ENCODE peak calls at places on chromosomes 7 and 10, in eight cellular contexts. One of them, this sample, is unnamed.

GRCh38 chr10:49629286-49629915 is 15.6 kb downstream of the CHAT start:
- DNase-seq in substantia nigra: no peak
- DNase-seq in stimulated activated CD4-positive, alpha-beta T cell treated with anti-CD3 and anti-CD28 coated beads, Interleukin-12 subunit alpha, Interleukin-12 subunit beta, amount 100 ng/mL, for 4 hours: no peak
- DNase-seq in T follicular helper cell: no peak
- DNase-seq in choroid plexus epithelial cell: no peak
- DNase-seq in HFF-Myc: no peak
- DNase-seq in stimulated activated CD8-positive, alpha-beta memory T cell treated with anti-CD3 and anti-CD28 coated beads, Interleukin-15, amount 100 ng/mL, for 4 hours: no peak
- DNase-seq in iPS DF 6.9: no peak
- DNase-seq in this sample: no peak

GRCh38 chr7:147419001-147419400 is 1171.6 kb upstream of the C7orf33 start:
- DNase-seq in stimulated activated CD8-positive, alpha-beta memory T cell treated with anti-CD3 and anti-CD28 coated beads, Interleukin-15, amount 100 ng/mL, for 4 hours: no peak
- DNase-seq in choroid plexus epithelial cell: peak; percentile 43
- DNase-seq in T follicular helper cell: no peak
- DNase-seq in HFF-Myc: no peak
- DNase-seq in iPS DF 6.9: no peak
- DNase-seq in substantia nigra: no peak
- DNase-seq in stimulated activated CD4-positive, alpha-beta T cell treated with anti-CD3 and anti-CD28 coated beads, Interleukin-12 subunit alpha, Interleukin-12 subunit beta, amount 100 ng/mL, for 4 hours: no peak
- DNase-seq in this sample: no peak

GRCh38 chr10:104622598-104623209 is 18.4 kb upstream of the SORCS3 start:
- DNase-seq in stimulated activated CD4-positive, alpha-beta T cell treated with anti-CD3 and anti-CD28 coated beads, Interleukin-12 subunit alpha, Interleukin-12 subunit beta, amount 100 ng/mL, for 4 hours: no peak
- DNase-seq in iPS DF 6.9: no peak
- DNase-seq in T follicular helper cell: no peak
- DNase-seq in choroid plexus epithelial cell: peak; percentile 24
- DNase-seq in substantia nigra: no peak
- DNase-seq in stimulated activated CD8-positive, alpha-beta memory T cell treated with anti-CD3 and anti-CD28 coated beads, Interleukin-15, amount 100 ng/mL, for 4 hours: no peak
- DNase-seq in HFF-Myc: no peak
- DNase-seq in this sample: no peak

GRCh38 chr7:127782075-127782474 is 130.1 kb downstream of the SND1 start:
- DNase-seq in substantia nigra: no peak
- DNase-seq in HFF-Myc: no peak
- DNase-seq in stimulated activated CD4-positive, alpha-beta T cell treated with anti-CD3 and anti-CD28 coated beads, Interleukin-12 subunit alpha, Interleukin-12 subunit beta, amount 100 ng/mL, for 4 hours: no peak
- DNase-seq in stimulated activated CD8-positive, alpha-beta memory T cell treated with anti-CD3 and anti-CD28 coated beads, Interleukin-15, amount 100 ng/mL, for 4 hours: no peak
- DNase-seq in iPS DF 6.9: no peak
- DNase-seq in T follicular helper cell: no peak
- DNase-seq in choroid plexus epithelial cell: no peak
- DNase-seq in this sample: no peak

GRCh38 chr10:52318136-52318810 is 4.2 kb downstream of the DKK1 start:
- DNase-seq in HFF-Myc: no peak
- DNase-seq in stimulated activated CD8-positive, alpha-beta memory T cell treated with anti-CD3 and anti-CD28 coated beads, Interleukin-15, amount 100 ng/mL, for 4 hours: no peak
- DNase-seq in choroid plexus epithelial cell: peak; percentile 66
- DNase-seq in T follicular helper cell: no peak
- DNase-seq in substantia nigra: no peak
- DNase-seq in iPS DF 6.9: no peak
- DNase-seq in stimulated activated CD4-positive, alpha-beta T cell treated with anti-CD3 and anti-CD28 coated beads, Interleukin-12 subunit alpha, Interleukin-12 subunit beta, amount 100 ng/mL, for 4 hours: no peak
- DNase-seq in this sample: no peak

GRCh38 chr10:87829986-87830732 is 12.1 kb upstream of the ATAD1 start:
- DNase-seq in HFF-Myc: no peak
- DNase-seq in stimulated activated CD8-positive, alpha-beta memory T cell treated with anti-CD3 and anti-CD28 coated beads, Interleukin-15, amount 100 ng/mL, for 4 hours: no peak
- DNase-seq in substantia nigra: no peak
- DNase-seq in stimulated activated CD4-positive, alpha-beta T cell treated with anti-CD3 and anti-CD28 coated beads, Interleukin-12 subunit alpha, Interleukin-12 subunit beta, amount 100 ng/mL, for 4 hours: no peak
- DNase-seq in iPS DF 6.9: no peak
- DNase-seq in T follicular helper cell: no peak
- DNase-seq in choroid plexus epithelial cell: no peak
- DNase-seq in this sample: no peak

GRCh38 chr7:110568932-110569331 is 522.0 kb upstream of the LRRN3 start:
- DNase-seq in stimulated activated CD8-positive, alpha-beta memory T cell treated with anti-CD3 and anti-CD28 coated beads, Interleukin-15, amount 100 ng/mL, for 4 hours: no peak
- DNase-seq in HFF-Myc: no peak
- DNase-seq in stimulated activated CD4-positive, alpha-beta T cell treated with anti-CD3 and anti-CD28 coated beads, Interleukin-12 subunit alpha, Interleukin-12 subunit beta, amount 100 ng/mL, for 4 hours: no peak
- DNase-seq in T follicular helper cell: no peak
- DNase-seq in substantia nigra: no peak
- DNase-seq in iPS DF 6.9: no peak
- DNase-seq in choroid plexus epithelial cell: no peak
- DNase-seq in this sample: no peak

GRCh38 chr10:1488970-1489548 is 248.3 kb downstream of the ADARB2 start:
- DNase-seq in choroid plexus epithelial cell: no peak
- DNase-seq in iPS DF 6.9: no peak
- DNase-seq in HFF-Myc: no peak
- DNase-seq in substantia nigra: no peak
- DNase-seq in stimulated activated CD4-positive, alpha-beta T cell treated with anti-CD3 and anti-CD28 coated beads, Interleukin-12 subunit alpha, Interleukin-12 subunit beta, amount 100 ng/mL, for 4 hours: no peak
- DNase-seq in T follicular helper cell: no peak
- DNase-seq in stimulated activated CD8-positive, alpha-beta memory T cell treated with anti-CD3 and anti-CD28 coated beads, Interleukin-15, amount 100 ng/mL, for 4 hours: no peak
- DNase-seq in this sample: peak; percentile 77

GRCh38 chr7:123966936-123967335 is 41.9 kb downstream of the SPAM1 start:
- DNase-seq in T follicular helper cell: no peak
- DNase-seq in iPS DF 6.9: no peak
- DNase-seq in substantia nigra: no peak
- DNase-seq in stimulated activated CD8-positive, alpha-beta memory T cell treated with anti-CD3 and anti-CD28 coated beads, Interleukin-15, amount 100 ng/mL, for 4 hours: no peak
- DNase-seq in HFF-Myc: no peak
- DNase-seq in choroid plexus epithelial cell: no peak
- DNase-seq in stimulated activated CD4-positive, alpha-beta T cell treated with anti-CD3 and anti-CD28 coated beads, Interleukin-12 subunit alpha, Interleukin-12 subunit beta, amount 100 ng/mL, for 4 hours: no peak
- DNase-seq in this sample: no peak

GRCh38 chr7:157468221-157469111 is 131.7 kb downstream of the DNAJB6 start:
- DNase-seq in T follicular helper cell: no peak
- DNase-seq in substantia nigra: no peak
- DNase-seq in stimulated activated CD4-positive, alpha-beta T cell treated with anti-CD3 and anti-CD28 coated beads, Interleukin-12 subunit alpha, Interleukin-12 subunit beta, amount 100 ng/mL, for 4 hours: no peak
- DNase-seq in HFF-Myc: no peak
- DNase-seq in stimulated activated CD8-positive, alpha-beta memory T cell treated with anti-CD3 and anti-CD28 coated beads, Interleukin-15, amount 100 ng/mL, for 4 hours: no peak
- DNase-seq in choroid plexus epithelial cell: no peak
- DNase-seq in iPS DF 6.9: no peak
- DNase-seq in this sample: no peak

GRCh38 chr7:4080013-4080412 is 602.1 kb upstream of the FOXK1 start:
- DNase-seq in choroid plexus epithelial cell: no peak
- DNase-seq in iPS DF 6.9: no peak
- DNase-seq in substantia nigra: no peak
- DNase-seq in HFF-Myc: no peak
- DNase-seq in stimulated activated CD8-positive, alpha-beta memory T cell treated with anti-CD3 and anti-CD28 coated beads, Interleukin-15, amount 100 ng/mL, for 4 hours: no peak
- DNase-seq in stimulated activated CD4-positive, alpha-beta T cell treated with anti-CD3 and anti-CD28 coated beads, Interleukin-12 subunit alpha, Interleukin-12 subunit beta, amount 100 ng/mL, for 4 hours: no peak
- DNase-seq in T follicular helper cell: no peak
- DNase-seq in this sample: no peak

GRCh38 chr7:150717821-150718420 is 1.5 kb downstream of the GIMAP1 start:
- DNase-seq in HFF-Myc: no peak
- DNase-seq in substantia nigra: no peak
- DNase-seq in stimulated activated CD8-positive, alpha-beta memory T cell treated with anti-CD3 and anti-CD28 coated beads, Interleukin-15, amount 100 ng/mL, for 4 hours: no peak
- DNase-seq in choroid plexus epithelial cell: no peak
- DNase-seq in iPS DF 6.9: no peak
- DNase-seq in T follicular helper cell: no peak
- DNase-seq in stimulated activated CD4-positive, alpha-beta T cell treated with anti-CD3 and anti-CD28 coated beads, Interleukin-12 subunit alpha, Interleukin-12 subunit beta, amount 100 ng/mL, for 4 hours: no peak
- DNase-seq in this sample: no peak

GRCh38 chr7:124989911-124990310 is 60.3 kb upstream of the POT1 start:
- DNase-seq in T follicular helper cell: no peak
- DNase-seq in iPS DF 6.9: no peak
- DNase-seq in stimulated activated CD8-positive, alpha-beta memory T cell treated with anti-CD3 and anti-CD28 coated beads, Interleukin-15, amount 100 ng/mL, for 4 hours: no peak
- DNase-seq in substantia nigra: no peak
- DNase-seq in HFF-Myc: no peak
- DNase-seq in stimulated activated CD4-positive, alpha-beta T cell treated with anti-CD3 and anti-CD28 coated beads, Interleukin-12 subunit alpha, Interleukin-12 subunit beta, amount 100 ng/mL, for 4 hours: no peak
- DNase-seq in choroid plexus epithelial cell: peak; percentile 41
- DNase-seq in this sample: no peak